ENCODE peak calls at places on chromosomes 6 and 20, in six cellular contexts. One of them, this sample, is unnamed.
A peak's percentile ranks its signal among the peaks of the same experiment; 100 is the strongest.

GRCh38 chr6:30006170-30007131 is 54.6 kb upstream of the POLR1H start:
- DNase-seq in spleen: peak; percentile 78
- DNase-seq in ovary: peak; percentile 66
- DNase-seq in RWPE2: no peak
- DNase-seq in tibial nerve: peak; percentile 27
- DNase-seq in PC-3: no peak
- DNase-seq in this sample: no peak

GRCh38 chr6:73657201-73657600 is 3.4 kb upstream of the SLC17A5 start:
- DNase-seq in spleen: no peak
- DNase-seq in ovary: no peak
- DNase-seq in RWPE2: no peak
- DNase-seq in tibial nerve: no peak
- DNase-seq in PC-3: peak; percentile 14
- DNase-seq in this sample: no peak

GRCh38 chr6:1744543-1744942 is 134.8 kb downstream of the FOXC1 start:
- DNase-seq in spleen: no peak
- DNase-seq in ovary: no peak
- DNase-seq in RWPE2: no peak
- DNase-seq in tibial nerve: no peak
- DNase-seq in PC-3: no peak
- DNase-seq in this sample: no peak

GRCh38 chr6:149508485-149508884 is 23.7 kb upstream of the ZC3H12D start:
- DNase-seq in spleen: no peak
- DNase-seq in ovary: no peak
- DNase-seq in RWPE2: no peak
- DNase-seq in tibial nerve: no peak
- DNase-seq in PC-3: no peak
- DNase-seq in this sample: no peak

GRCh38 chr6:5399391-5399790 is 138.1 kb downstream of the FARS2 start:
- DNase-seq in spleen: no peak
- DNase-seq in ovary: no peak
- DNase-seq in RWPE2: no peak
- DNase-seq in tibial nerve: no peak
- DNase-seq in PC-3: no peak
- DNase-seq in this sample: no peak

GRCh38 chr20:62367136-62367482 is at the start of gene LAMA5:
- DNase-seq in spleen: no peak
- DNase-seq in ovary: no peak
- DNase-seq in RWPE2: peak; percentile 88
- DNase-seq in tibial nerve: no peak
- DNase-seq in PC-3: peak; percentile 59
- DNase-seq in this sample: no peak

GRCh38 chr20:5353624-5354496 is 37.1 kb upstream of the PROKR2 start:
- DNase-seq in spleen: no peak
- DNase-seq in ovary: no peak
- DNase-seq in RWPE2: no peak
- DNase-seq in tibial nerve: no peak
- DNase-seq in PC-3: peak; percentile 69
- DNase-seq in this sample: peak; percentile 83

GRCh38 chr6:20691185-20691584 is 156.9 kb downstream of the CDKAL1 start:
- DNase-seq in spleen: no peak
- DNase-seq in ovary: no peak
- DNase-seq in RWPE2: no peak
- DNase-seq in tibial nerve: no peak
- DNase-seq in PC-3: no peak
- DNase-seq in this sample: no peak

GRCh38 chr20:50274570-50275430 is 84.2 kb downstream of the CEBPB start:
- DNase-seq in spleen: peak; percentile 96
- DNase-seq in ovary: no peak
- DNase-seq in RWPE2: peak; percentile 87
- DNase-seq in tibial nerve: no peak
- DNase-seq in PC-3: no peak
- DNase-seq in this sample: no peak

GRCh38 chr20:56323656-56324055 is 35.1 kb upstream of the FAM210B start:
- DNase-seq in spleen: no peak
- DNase-seq in ovary: no peak
- DNase-seq in RWPE2: no peak
- DNase-seq in tibial nerve: no peak
- DNase-seq in PC-3: no peak
- DNase-seq in this sample: no peak

GRCh38 chr6:161455848-161456247 is 182.0 kb upstream of the AGPAT4 start:
- DNase-seq in spleen: no peak
- DNase-seq in ovary: no peak
- DNase-seq in RWPE2: no peak
- DNase-seq in tibial nerve: no peak
- DNase-seq in PC-3: no peak
- DNase-seq in this sample: no peak

GRCh38 chr20:41133709-41134361 is 3.5 kb upstream of the PLCG1 start:
- DNase-seq in spleen: no peak
- DNase-seq in ovary: no peak
- DNase-seq in RWPE2: peak; percentile 99
- DNase-seq in tibial nerve: no peak
- DNase-seq in PC-3: no peak
- DNase-seq in this sample: peak; percentile 98

GRCh38 chr6:25215881-25216280 is 63.3 kb upstream of the CARMIL1 start:
- DNase-seq in spleen: no peak
- DNase-seq in ovary: no peak
- DNase-seq in RWPE2: no peak
- DNase-seq in tibial nerve: no peak
- DNase-seq in PC-3: no peak
- DNase-seq in this sample: peak; percentile 16

GRCh38 chr6:159608961-159609673 is 83.9 kb downstream of the SOD2 start:
- DNase-seq in spleen: no peak
- DNase-seq in ovary: no peak
- DNase-seq in RWPE2: no peak
- DNase-seq in tibial nerve: no peak
- DNase-seq in PC-3: peak; percentile 56
- DNase-seq in this sample: peak; percentile 56

GRCh38 chr6:105886812-105887513 is 199.2 kb upstream of the PRDM1 start:
- DNase-seq in spleen: no peak
- DNase-seq in ovary: no peak
- DNase-seq in RWPE2: no peak
- DNase-seq in tibial nerve: no peak
- DNase-seq in PC-3: no peak
- DNase-seq in this sample: no peak

GRCh38 chr6:37630281-37630799 is 67.3 kb downstream of the MDGA1 start:
- DNase-seq in spleen: no peak
- DNase-seq in ovary: no peak
- DNase-seq in RWPE2: peak; percentile 94
- DNase-seq in tibial nerve: no peak
- DNase-seq in PC-3: peak; percentile 98
- DNase-seq in this sample: peak; percentile 100

GRCh38 chr20:42483694-42484303 is 705.9 kb downstream of the PTPRT start:
- DNase-seq in spleen: no peak
- DNase-seq in ovary: no peak
- DNase-seq in RWPE2: no peak
- DNase-seq in tibial nerve: no peak
- DNase-seq in PC-3: no peak
- DNase-seq in this sample: no peak

GRCh38 chr6:56407883-56408282 is 160.5 kb upstream of the COL21A1 start:
- DNase-seq in spleen: no peak
- DNase-seq in ovary: no peak
- DNase-seq in RWPE2: no peak
- DNase-seq in tibial nerve: no peak
- DNase-seq in PC-3: no peak
- DNase-seq in this sample: no peak

GRCh38 chr6:16544006-16544405 is 217.3 kb downstream of the ATXN1 start:
- DNase-seq in spleen: no peak
- DNase-seq in ovary: no peak
- DNase-seq in RWPE2: no peak
- DNase-seq in tibial nerve: no peak
- DNase-seq in PC-3: no peak
- DNase-seq in this sample: no peak

GRCh38 chr6:40845588-40845987 is 193.4 kb downstream of the UNC5CL start:
- DNase-seq in spleen: no peak
- DNase-seq in ovary: peak; percentile 38
- DNase-seq in RWPE2: no peak
- DNase-seq in tibial nerve: no peak
- DNase-seq in PC-3: peak; percentile 69
- DNase-seq in this sample: peak; percentile 50

GRCh38 chr6:82875573-82876185 is 190.0 kb downstream of the UBE3D start:
- DNase-seq in spleen: no peak
- DNase-seq in ovary: no peak
- DNase-seq in RWPE2: no peak
- DNase-seq in tibial nerve: no peak
- DNase-seq in PC-3: peak; percentile 96
- DNase-seq in this sample: peak; percentile 96

GRCh38 chr6:149153100-149153499 is 164.4 kb upstream of the TAB2 start:
- DNase-seq in spleen: no peak
- DNase-seq in ovary: no peak
- DNase-seq in RWPE2: no peak
- DNase-seq in tibial nerve: no peak
- DNase-seq in PC-3: no peak
- DNase-seq in this sample: no peak

GRCh38 chr6:135883045-135883444 is 31.5 kb downstream of the PDE7B start:
- DNase-seq in spleen: no peak
- DNase-seq in ovary: no peak
- DNase-seq in RWPE2: no peak
- DNase-seq in tibial nerve: no peak
- DNase-seq in PC-3: peak; percentile 11
- DNase-seq in this sample: no peak

GRCh38 chr20:50191065-50191565 is 485 bp downstream of the CEBPB start:
- DNase-seq in spleen: peak; percentile 94
- DNase-seq in ovary: no peak
- DNase-seq in RWPE2: peak; percentile 91
- DNase-seq in tibial nerve: peak; percentile 40
- DNase-seq in PC-3: peak; percentile 59
- DNase-seq in this sample: no peak

GRCh38 chr6:104633125-104633524 is 226.6 kb downstream of the HACE1 start:
- DNase-seq in spleen: no peak
- DNase-seq in ovary: no peak
- DNase-seq in RWPE2: no peak
- DNase-seq in tibial nerve: no peak
- DNase-seq in PC-3: peak; percentile 34
- DNase-seq in this sample: peak; percentile 59

GRCh38 chr6:5365430-5366195 is 104.3 kb downstream of the FARS2 start:
- DNase-seq in spleen: no peak
- DNase-seq in ovary: no peak
- DNase-seq in RWPE2: no peak
- DNase-seq in tibial nerve: no peak
- DNase-seq in PC-3: no peak
- DNase-seq in this sample: no peak

GRCh38 chr6:63859520-63859919 is 223.9 kb downstream of the PHF3 start:
- DNase-seq in spleen: no peak
- DNase-seq in ovary: no peak
- DNase-seq in RWPE2: no peak
- DNase-seq in tibial nerve: no peak
- DNase-seq in PC-3: no peak
- DNase-seq in this sample: no peak

GRCh38 chr20:584375-585301 is 25.5 kb downstream of the TCF15 start:
- DNase-seq in spleen: no peak
- DNase-seq in ovary: no peak
- DNase-seq in RWPE2: no peak
- DNase-seq in tibial nerve: no peak
- DNase-seq in PC-3: peak; percentile 27
- DNase-seq in this sample: peak; percentile 64

GRCh38 chr6:43933111-43933885 is 163.3 kb downstream of the VEGFA start:
- DNase-seq in spleen: peak; percentile 54
- DNase-seq in ovary: peak; percentile 26
- DNase-seq in RWPE2: no peak
- DNase-seq in tibial nerve: no peak
- DNase-seq in PC-3: no peak
- DNase-seq in this sample: no peak

GRCh38 chr6:43916924-43917877 is 147.2 kb downstream of the VEGFA start:
- DNase-seq in spleen: no peak
- DNase-seq in ovary: peak; percentile 80
- DNase-seq in RWPE2: no peak
- DNase-seq in tibial nerve: peak; percentile 56
- DNase-seq in PC-3: no peak
- DNase-seq in this sample: no peak

GRCh38 chr6:27547157-27548075 is 74.5 kb upstream of the ZNF184 start:
- DNase-seq in spleen: no peak
- DNase-seq in ovary: no peak
- DNase-seq in RWPE2: no peak
- DNase-seq in tibial nerve: no peak
- DNase-seq in PC-3: peak; percentile 89
- DNase-seq in this sample: peak; percentile 67

GRCh38 chr20:48613926-48614325 is 213.9 kb downstream of the PREX1 start:
- DNase-seq in spleen: no peak
- DNase-seq in ovary: no peak
- DNase-seq in RWPE2: peak; percentile 63
- DNase-seq in tibial nerve: no peak
- DNase-seq in PC-3: no peak
- DNase-seq in this sample: no peak

GRCh38 chr6:22470454-22471368 is 98.7 kb upstream of the HDGFL1 start:
- DNase-seq in spleen: no peak
- DNase-seq in ovary: peak; percentile 47
- DNase-seq in RWPE2: no peak
- DNase-seq in tibial nerve: no peak
- DNase-seq in PC-3: peak; percentile 89
- DNase-seq in this sample: peak; percentile 64

DNA sequence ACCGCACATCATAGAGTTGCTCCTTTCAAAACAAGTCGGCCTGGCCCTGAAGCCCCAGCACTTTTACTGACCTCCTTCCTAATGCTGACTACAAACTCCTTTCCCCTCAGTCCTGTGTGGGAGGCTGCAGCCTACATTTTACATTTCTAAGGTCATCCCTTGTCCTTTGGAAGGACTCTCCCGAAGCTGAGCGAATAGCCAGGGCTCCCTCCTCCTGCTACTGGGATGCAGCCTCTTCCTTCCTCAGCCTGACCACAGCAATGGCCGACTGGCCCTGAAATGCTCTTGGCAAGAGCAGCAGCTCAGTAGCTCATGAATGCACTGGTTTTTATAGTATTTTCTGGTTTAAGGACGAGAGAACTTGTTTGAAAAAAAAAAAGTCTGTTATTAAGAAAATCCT is 679 bp downstream of the ADGRF5 start:
- DNase-seq in spleen: no peak
- DNase-seq in ovary: no peak
- DNase-seq in RWPE2: no peak
- DNase-seq in tibial nerve: no peak
- DNase-seq in PC-3: no peak
- DNase-seq in this sample: no peak
- H3K4me3 ChIP-seq in spleen: peak overlapping the region; percentile 41
- H3K4me3 ChIP-seq in ovary: no peak overlapping the region
- H3K4me3 ChIP-seq in RWPE2: no peak overlapping the region
- H3K4me3 ChIP-seq in tibial nerve: no peak overlapping the region
- H3K4me3 ChIP-seq in PC-3: no peak overlapping the region
- H3K4me3 ChIP-seq in this sample: no peak overlapping the region

GRCh38 chr6:138580040-138580439 is 80.7 kb upstream of the NHSL1 start:
- DNase-seq in spleen: no peak
- DNase-seq in ovary: no peak
- DNase-seq in RWPE2: no peak
- DNase-seq in tibial nerve: no peak
- DNase-seq in PC-3: no peak
- DNase-seq in this sample: no peak
- TF ChIP-seq CTCF in spleen: no peak
- TF ChIP-seq CTCF in ovary: no peak
- TF ChIP-seq CTCF in RWPE2: no peak
- TF ChIP-seq CTCF in tibial nerve: no peak
- TF ChIP-seq CTCF in PC-3: no peak
- TF ChIP-seq CTCF in this sample: no peak

GRCh38 chr6:45369870-45370269 is 7.9 kb downstream of the SUPT3H start:
- DNase-seq in spleen: no peak
- DNase-seq in ovary: no peak
- DNase-seq in RWPE2: no peak
- DNase-seq in tibial nerve: no peak
- DNase-seq in PC-3: no peak
- DNase-seq in this sample: no peak
- H3K36me3 ChIP-seq in spleen: no peaks in the 10 kb centered on the region
- H3K36me3 ChIP-seq in ovary: no peaks in the 10 kb centered on the region
- H3K36me3 ChIP-seq in RWPE2: no peaks in the 10 kb centered on the region
- H3K36me3 ChIP-seq in tibial nerve: no peaks in the 10 kb centered on the region
- H3K36me3 ChIP-seq in PC-3: no peaks in the 10 kb centered on the region
- H3K36me3 ChIP-seq in this sample: no peaks in the 10 kb centered on the region

GRCh38 chr6:147507162-147508072 is 1.1 kb upstream of the SAMD5 start:
- DNase-seq in spleen: no peak
- DNase-seq in ovary: peak; percentile 34
- DNase-seq in RWPE2: no peak
- DNase-seq in tibial nerve: no peak
- DNase-seq in PC-3: peak; percentile 33
- DNase-seq in this sample: peak; percentile 6
- H3K4me3 ChIP-seq in spleen: peak overlapping the region; percentile 53
- H3K4me3 ChIP-seq in ovary: peak overlapping the region; percentile 45
- H3K4me3 ChIP-seq in RWPE2: peak overlapping the region; percentile 41
- H3K4me3 ChIP-seq in tibial nerve: peak overlapping the region; percentile 37
- H3K4me3 ChIP-seq in PC-3: peak overlapping the region; percentile 95
- H3K4me3 ChIP-seq in this sample: peak overlapping the region; percentile 60